ENCODE peak calls at places on chromosomes 12 and 14, in seven cellular contexts. J is cardiac muscle cell; W is mesenchymal stem cell; B is NCI-H1092; O is H1; Z is stimulated activated CD4-positive, alpha-beta T cell treated with anti-CD3 and anti-CD28 coated beads, Interleukin-1b, Interleukin-23, amount 100 ng/mL, for 1 hour; N is G401. P is an unnamed sample.

GRCh38 chr12:119695034-119695433 is 27.1 kb downstream of the PRKAB1 start:
- DNase-seq in J (peak; percentile 32), W (peak; percentile 36), B (no peak), O (peak; percentile 47), Z (no peak), N (no peak), P (peak; percentile 17)

GRCh38 chr14:77131871-77132486 is 9.6 kb downstream of the ZDHHC22 start:
- DNase-seq in J (no peak), W (no peak), B (no peak), O (no peak), Z (no peak), N (peak; percentile 60), P (no peak)

GRCh38 chr14:99522457-99522891 is 41.3 kb downstream of the CCNK start:
- DNase-seq in J (no peak), W (peak; percentile 81), B (peak; percentile 17), O (no peak), Z (no peak), N (peak; percentile 11), P (no peak)

GRCh38 chr12:107356937-107357295 is 263.6 kb upstream of the CRY1 start:
- DNase-seq in J (no peak), W (no peak), B (no peak), O (no peak), Z (no peak), N (no peak), P (no peak)

GRCh38 chr12:52245962-52246577 is 13.0 kb downstream of the KRT7 start:
- DNase-seq in J (no peak), W (no peak), B (no peak), O (no peak), Z (no peak), N (no peak), P (no peak)

GRCh38 chr12:2248901-2249381 is 196.2 kb downstream of the CACNA1C start:
- DNase-seq in J (no peak), W (peak; percentile 78), B (peak; percentile 60), O (no peak), Z (no peak), N (no peak), P (no peak)

GRCh38 chr14:24271834-24272263 is 452 bp upstream of the RABGGTA start:
- DNase-seq in J (no peak), W (no peak), B (no peak), O (no peak), Z (no peak), N (no peak), P (no peak)

GRCh38 chr12:122459211-122459610 is 36.7 kb upstream of the CLIP1 start:
- DNase-seq in J (no peak), W (peak; percentile 29), B (no peak), O (no peak), Z (no peak), N (peak; percentile 85), P (no peak)

GRCh38 chr12:123963829-123964228 is 8.8 kb downstream of the CCDC92 start:
- DNase-seq in J (no peak), W (no peak), B (no peak), O (no peak), Z (no peak), N (no peak), P (no peak)

GRCh38 chr12:1350055-1350933 is 244.1 kb downstream of the FBXL14 start:
- DNase-seq in J (no peak), W (peak; percentile 79), B (no peak), O (no peak), Z (no peak), N (no peak), P (no peak)

GRCh38 chr12:52323416-52324067 is 2.3 kb upstream of the KRT83 start:
- DNase-seq in J (no peak), W (no peak), B (no peak), O (no peak), Z (no peak), N (no peak), P (no peak)

GRCh38 chr14:104499784-104500496 is 79.6 kb upstream of the C14orf180 start:
- DNase-seq in J (no peak), W (no peak), B (no peak), O (peak; percentile 35), Z (no peak), N (no peak), P (no peak)

GRCh38 chr14:71666579-71667145 is 265.6 kb upstream of the RGS6 start:
- DNase-seq in J (no peak), W (peak; percentile 11), B (no peak), O (no peak), Z (no peak), N (no peak), P (no peak)

GRCh38 chr12:28967426-28967825 is 181.7 kb upstream of the FAR2 start:
- DNase-seq in J (no peak), W (no peak), B (no peak), O (no peak), Z (no peak), N (no peak), P (no peak)

GRCh38 chr12:23210573-23210972 is 585.6 kb downstream of the ETNK1 start:
- DNase-seq in J (no peak), W (no peak), B (no peak), O (no peak), Z (no peak), N (no peak), P (no peak)

GRCh38 chr12:5616854-5617253 is 184.9 kb downstream of the NTF3 start:
- DNase-seq in J (no peak), W (no peak), B (no peak), O (no peak), Z (no peak), N (no peak), P (no peak)

GRCh38 chr14:100012478-100012925 is 52.7 kb upstream of the EVL start:
- DNase-seq in J (no peak), W (peak; percentile 56), B (no peak), O (no peak), Z (no peak), N (no peak), P (no peak)

GRCh38 chr14:105330491-105330895 is 15.9 kb downstream of the PACS2 start:
- DNase-seq in J (no peak), W (peak; percentile 35), B (no peak), O (no peak), Z (no peak), N (peak; percentile 11), P (no peak)

GRCh38 chr12:112685321-112685720 is 106.2 kb upstream of the RPH3A start:
- DNase-seq in J (no peak), W (no peak), B (no peak), O (no peak), Z (no peak), N (peak; percentile 84), P (no peak)

P was measured in iPS DF 19.7.